ENCODE peak calls at places on chromosomes 7 and 10, in eight cellular contexts. C is AG04450; Q is CD8-positive, alpha-beta T cell; Z is neuronal stem cell; H is fibroblast of lung; D is esophagus squamous epithelium; A is body of pancreas; U is H1. J is an unnamed sample.
A peak's percentile ranks its signal among the peaks of the same experiment; 100 is the strongest.

GRCh38 chr7:45064047-45064725 is 24.6 kb downstream of the NACAD start:
- DNase-seq in C (no peak), Q (no peak), Z (no peak), H (no peak), D (no peak), A (no peak), U (no peak), J (no peak)

GRCh38 chr10:66746246-66746645 is 179.6 kb upstream of the LRRTM3 start:
- DNase-seq in C (no peak), Q (no peak), Z (no peak), H (peak; percentile 64), D (no peak), A (no peak), U (no peak), J (no peak)

GRCh38 chr7:16563281-16564022 is 36.8 kb downstream of the LRRC72 start:
- DNase-seq in C (no peak), Q (no peak), Z (no peak), H (no peak), D (no peak), A (no peak), U (no peak), J (no peak)

GRCh38 chr7:33807779-33808482 is 97.4 kb upstream of the BMPER start:
- DNase-seq in C (no peak), Q (no peak), Z (no peak), H (peak; percentile 91), D (no peak), A (no peak), U (peak; percentile 46), J (no peak)

GRCh38 chr10:86607674-86608073 is 46.7 kb upstream of the OPN4 start:
- DNase-seq in C (no peak), Q (no peak), Z (no peak), H (no peak), D (no peak), A (no peak), U (no peak), J (no peak)

GRCh38 chr10:99836711-99837110 is 54.3 kb downstream of the ABCC2 start:
- DNase-seq in C (no peak), Q (no peak), Z (no peak), H (no peak), D (no peak), A (no peak), U (no peak), J (no peak)

GRCh38 chr7:102050864-102051460 is 233.5 kb downstream of the CUX1 start:
- DNase-seq in C (no peak), Q (no peak), Z (no peak), H (no peak), D (no peak), A (no peak), U (no peak), J (no peak)

GRCh38 chr7:135717686-135718085 is 10.3 kb downstream of the SLC13A4 start:
- DNase-seq in C (no peak), Q (no peak), Z (no peak), H (no peak), D (no peak), A (no peak), U (no peak), J (no peak)

DNA sequence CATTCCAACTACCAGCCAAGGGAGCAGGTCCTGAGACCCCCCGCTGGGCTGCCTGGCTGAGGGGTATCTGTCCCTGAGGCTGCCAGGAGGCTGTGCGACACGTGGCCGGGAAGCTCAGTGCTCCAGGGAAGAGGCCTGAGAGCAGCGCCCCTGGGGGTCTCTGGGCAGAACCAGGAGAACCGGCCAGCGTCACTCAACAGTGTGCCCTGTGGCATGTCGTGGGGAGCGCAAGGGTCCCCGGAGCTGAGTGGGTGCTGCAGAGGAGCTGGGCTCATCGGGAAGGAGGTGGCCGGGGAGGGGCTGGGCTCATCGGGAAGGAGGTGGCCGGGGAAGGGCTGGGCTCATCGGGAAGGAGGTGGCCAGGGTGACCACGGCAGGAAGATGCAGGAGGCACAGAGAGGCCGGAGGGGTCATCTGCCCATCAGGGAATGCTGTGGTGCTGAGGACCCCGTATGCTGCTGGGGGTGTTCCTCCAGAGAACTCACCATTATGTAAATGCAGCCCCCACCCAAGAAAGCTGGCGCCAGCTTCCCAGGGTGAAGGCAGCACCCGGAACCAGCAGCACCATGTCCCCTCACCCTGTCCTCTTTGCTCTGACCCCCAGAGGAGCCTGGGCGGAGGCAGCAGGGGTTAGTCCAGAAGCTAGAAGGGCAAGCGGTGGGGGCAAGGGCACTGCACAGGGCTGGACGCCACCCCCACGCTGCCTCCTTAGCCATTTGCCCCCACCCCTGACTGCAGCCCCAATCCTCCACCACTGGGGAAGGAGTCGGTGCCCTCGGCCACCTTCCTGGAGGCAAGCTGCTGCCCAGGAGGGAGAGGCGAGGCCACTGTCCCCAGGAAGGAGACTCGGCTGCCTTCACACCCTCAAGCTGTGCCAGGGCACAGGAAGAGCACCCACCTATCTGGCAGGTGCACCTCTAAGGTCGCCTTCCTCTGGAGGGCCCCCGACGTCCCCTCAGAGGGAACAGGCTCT is 33.3 kb downstream of the CALML3 start:
- DNase-seq in C (no peak), Q (no peak), Z (no peak), H (no peak), D (no peak), A (no peak), U (no peak), J (no peak)
- H3K27ac ChIP-seq in C (no peak overlapping the region), Q (no peak overlapping the region), Z (no peak overlapping the region), H (no peak overlapping the region), D (peak overlapping the region; percentile 23), A (no peak overlapping the region), U (no peak overlapping the region), J (no peak overlapping the region)

DNA sequence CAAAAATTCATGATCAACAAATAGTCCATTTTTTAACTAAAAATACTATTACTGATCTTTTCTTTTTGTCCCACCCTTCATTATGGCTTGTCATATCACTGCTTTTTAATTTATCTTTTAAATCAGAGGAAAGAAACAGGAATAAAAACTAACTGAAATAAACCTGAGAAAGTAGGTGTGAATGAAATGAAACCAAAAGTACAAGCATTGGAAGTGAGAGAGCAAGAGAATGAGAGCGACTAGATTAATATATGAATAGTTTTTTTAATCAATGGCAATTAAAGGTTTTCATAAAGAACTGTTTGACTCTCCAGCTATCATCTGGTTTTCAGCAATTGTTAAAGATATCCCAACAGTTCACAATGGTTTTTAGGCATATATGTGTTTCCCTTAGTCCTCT is 137.8 kb downstream of the SPAG6 start:
- DNase-seq in C (no peak), Q (no peak), Z (no peak), H (no peak), D (no peak), A (no peak), U (no peak), J (no peak)
- H3K4me3 ChIP-seq in C (no peak overlapping the region), Q (no peak overlapping the region), Z (no peak overlapping the region), H (no peak overlapping the region), D (no peak overlapping the region), A (no peak overlapping the region), U (no peak overlapping the region), J (peak overlapping the region; percentile 61)

GRCh38 chr10:104641150-104642000 is at the start of gene SORCS3:
- DNase-seq in C (no peak), Q (no peak), Z (peak; percentile 44), H (peak; percentile 7), D (no peak), A (no peak), U (no peak), J (no peak)
- H3K27me3 ChIP-seq in C (peaks cover 52% of the 10 kb centered on the region), Q (peaks cover 3% of the 10 kb centered on the region), Z (peaks cover 13% of the 10 kb centered on the region), H (peaks cover 28% of the 10 kb centered on the region), D (peaks cover 5% of the 10 kb centered on the region), A (no peaks in the 10 kb centered on the region), U (peaks cover 62% of the 10 kb centered on the region), J (peaks cover 16% of the 10 kb centered on the region)

DNA sequence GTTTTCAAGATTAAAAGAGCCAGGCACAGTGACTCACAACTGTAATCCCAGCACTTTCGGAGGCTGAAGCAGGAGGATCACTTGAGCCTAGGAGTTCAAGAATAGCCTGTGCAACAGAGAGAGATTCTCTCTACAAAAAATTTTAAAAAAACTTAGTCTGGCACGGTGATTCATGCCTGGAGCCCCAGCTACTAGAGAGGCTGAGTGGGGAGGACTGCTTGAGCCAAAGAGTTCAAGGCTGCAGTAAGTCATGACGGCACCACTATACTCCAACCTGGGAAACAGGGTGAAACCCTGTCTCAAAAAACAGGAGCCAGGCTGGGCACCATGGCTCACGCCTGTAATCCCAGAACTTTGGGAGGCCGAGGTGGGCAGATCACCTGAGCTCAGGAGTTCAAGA is 86.6 kb upstream of the KCTD7 start:
- DNase-seq in C (no peak), Q (no peak), Z (no peak), H (no peak), D (no peak), A (no peak), U (no peak), J (no peak)
- H3K27ac ChIP-seq in C (no peak overlapping the region), Q (no peak overlapping the region), Z (no peak overlapping the region), H (no peak overlapping the region), D (no peak overlapping the region), A (no peak overlapping the region), U (no peak overlapping the region), J (no peak overlapping the region)

GRCh38 chr7:129830949-129831348 is 121.8 kb downstream of the UBE2H start:
- DNase-seq in C (no peak), Q (no peak), Z (no peak), H (peak; percentile 66), D (no peak), A (no peak), U (no peak), J (no peak)

GRCh38 chr7:129828989-129829676 is 123.6 kb downstream of the UBE2H start:
- DNase-seq in C (no peak), Q (no peak), Z (no peak), H (no peak), D (no peak), A (no peak), U (no peak), J (no peak)

GRCh38 chr7:129828078-129828762 is 124.5 kb downstream of the UBE2H start:
- DNase-seq in C (no peak), Q (no peak), Z (no peak), H (no peak), D (no peak), A (no peak), U (no peak), J (no peak)

GRCh38 chr7:129831424-129832058 is 121.2 kb downstream of the UBE2H start:
- DNase-seq in C (peak; percentile 88), Q (no peak), Z (peak; percentile 42), H (peak; percentile 98), D (no peak), A (no peak), U (no peak), J (no peak)

GRCh38 chr7:129829677-129830631 is 122.8 kb downstream of the UBE2H start:
- DNase-seq in C (peak; percentile 55), Q (peak; percentile 32), Z (peak; percentile 72), H (peak; percentile 79), D (no peak), A (peak; percentile 70), U (peak; percentile 59), J (peak; percentile 59)
- H3K4me3 ChIP-seq in C (no peak overlapping the region), Q (no peak overlapping the region), Z (no peak overlapping the region), H (no peak overlapping the region), D (no peak overlapping the region), A (no peak overlapping the region), U (no peak overlapping the region), J (peak overlapping the region; percentile 61)

J was measured in CD4-positive, CD25-positive, alpha-beta regulatory T cell.